ENCODE peak calls at places on chromosomes 4 and X, in six cellular contexts. One of them, this sample, is unnamed.

GRCh38 chrX:53287493-53288138 is 6.2 kb upstream of the IQSEC2 start:
- DNase-seq in H1: no peak
- DNase-seq in IMR-90: peak
- DNase-seq in neuronal stem cell: no peak
- DNase-seq in mesenchymal stem cell: peak
- DNase-seq in H9: no peak
- DNase-seq in this sample: no peak

GRCh38 chrX:152635941-152636340 is 1.8 kb upstream of the GABRQ start:
- DNase-seq in H1: no peak
- DNase-seq in IMR-90: peak
- DNase-seq in neuronal stem cell: peak
- DNase-seq in mesenchymal stem cell: peak
- DNase-seq in H9: peak
- DNase-seq in this sample: peak

GRCh38 chr4:14824189-14824588 is 178.1 kb upstream of the CPEB2 start:
- DNase-seq in H1: no peak
- DNase-seq in IMR-90: no peak
- DNase-seq in neuronal stem cell: no peak
- DNase-seq in mesenchymal stem cell: no peak
- DNase-seq in H9: no peak
- DNase-seq in this sample: no peak

GRCh38 chr4:138919094-138919936 is 96.3 kb upstream of the NOCT start:
- DNase-seq in H1: no peak
- DNase-seq in IMR-90: peak
- DNase-seq in neuronal stem cell: peak
- DNase-seq in mesenchymal stem cell: peak
- DNase-seq in H9: peak
- DNase-seq in this sample: peak

GRCh38 chrX:153818571-153819397 is 11.6 kb downstream of the PDZD4 start:
- DNase-seq in H1: no peak
- DNase-seq in IMR-90: no peak
- DNase-seq in neuronal stem cell: peak
- DNase-seq in mesenchymal stem cell: peak
- DNase-seq in H9: no peak
- DNase-seq in this sample: no peak

GRCh38 chrX:125289209-125289608 is 30.5 kb upstream of the TEX13C start:
- DNase-seq in H1: no peak
- DNase-seq in IMR-90: peak
- DNase-seq in neuronal stem cell: no peak
- DNase-seq in mesenchymal stem cell: no peak
- DNase-seq in H9: no peak
- DNase-seq in this sample: no peak

GRCh38 chrX:105758784-105759183 is 63.6 kb upstream of the NRK start:
- DNase-seq in H1: no peak
- DNase-seq in IMR-90: no peak
- DNase-seq in neuronal stem cell: no peak
- DNase-seq in mesenchymal stem cell: peak
- DNase-seq in H9: no peak
- DNase-seq in this sample: peak

GRCh38 chrX:32749075-32749474 is 462.3 kb downstream of the DMD start:
- DNase-seq in H1: no peak
- DNase-seq in IMR-90: no peak
- DNase-seq in neuronal stem cell: no peak
- DNase-seq in mesenchymal stem cell: no peak
- DNase-seq in H9: no peak
- DNase-seq in this sample: no peak

GRCh38 chr4:118964891-118965411 is 76.3 kb downstream of the SYNPO2 start:
- DNase-seq in H1: no peak
- DNase-seq in IMR-90: peak
- DNase-seq in neuronal stem cell: no peak
- DNase-seq in mesenchymal stem cell: peak
- DNase-seq in H9: no peak
- DNase-seq in this sample: no peak

GRCh38 chrX:19272452-19272851 is 71.3 kb upstream of the PDHA1 start:
- DNase-seq in H1: no peak
- DNase-seq in IMR-90: peak
- DNase-seq in neuronal stem cell: no peak
- DNase-seq in mesenchymal stem cell: peak
- DNase-seq in H9: no peak
- DNase-seq in this sample: no peak

GRCh38 chr4:57044996-57045395 is 65.2 kb downstream of the IGFBP7 start:
- DNase-seq in H1: no peak
- DNase-seq in IMR-90: peak
- DNase-seq in neuronal stem cell: no peak
- DNase-seq in mesenchymal stem cell: peak
- DNase-seq in H9: no peak
- DNase-seq in this sample: no peak

GRCh38 chr4:52912608-52913007 is 50.5 kb downstream of the RASL11B start:
- DNase-seq in H1: no peak
- DNase-seq in IMR-90: peak
- DNase-seq in neuronal stem cell: no peak
- DNase-seq in mesenchymal stem cell: peak
- DNase-seq in H9: no peak
- DNase-seq in this sample: no peak

GRCh38 chr4:52915131-52915645 is 53.1 kb downstream of the RASL11B start:
- DNase-seq in H1: no peak
- DNase-seq in IMR-90: peak
- DNase-seq in neuronal stem cell: no peak
- DNase-seq in mesenchymal stem cell: no peak
- DNase-seq in H9: no peak
- DNase-seq in this sample: no peak

GRCh38 chr4:52915730-52916129 is 53.6 kb downstream of the RASL11B start:
- DNase-seq in H1: no peak
- DNase-seq in IMR-90: no peak
- DNase-seq in neuronal stem cell: no peak
- DNase-seq in mesenchymal stem cell: no peak
- DNase-seq in H9: no peak
- DNase-seq in this sample: peak

GRCh38 chr4:52911684-52912294 is 49.7 kb downstream of the RASL11B start:
- DNase-seq in H1: peak
- DNase-seq in IMR-90: peak
- DNase-seq in neuronal stem cell: peak
- DNase-seq in mesenchymal stem cell: peak
- DNase-seq in H9: peak
- DNase-seq in this sample: peak

DNA sequence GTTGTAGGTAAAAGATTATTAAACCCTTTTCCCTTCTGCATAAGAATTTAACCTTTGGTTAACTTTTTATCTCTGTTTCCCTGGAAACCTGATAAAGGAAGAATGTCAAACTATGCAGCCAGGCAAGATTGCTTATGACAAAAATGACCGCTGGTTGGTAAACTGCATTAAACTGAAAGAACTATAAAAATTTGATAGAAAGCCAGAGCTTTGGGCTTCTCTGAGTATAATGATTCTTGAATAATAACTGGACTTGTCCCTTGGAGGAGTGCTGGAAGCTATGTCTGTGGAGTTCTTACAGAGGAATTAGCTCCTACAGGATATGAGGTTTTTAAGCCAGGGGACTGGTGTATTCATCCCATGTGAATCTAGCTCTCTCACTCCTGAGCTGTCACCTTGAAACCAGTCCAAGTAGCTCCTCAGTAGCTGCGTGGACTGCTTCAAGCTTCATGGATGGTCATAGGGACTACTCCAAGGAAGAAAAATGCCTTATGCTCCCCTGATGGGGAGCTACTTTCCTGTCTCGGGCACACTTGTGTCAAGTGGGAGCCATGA is 52.0 kb downstream of the RASL11B start:
- DNase-seq in H1: no peak
- DNase-seq in IMR-90: peak
- DNase-seq in neuronal stem cell: no peak
- DNase-seq in mesenchymal stem cell: peak
- DNase-seq in H9: no peak
- DNase-seq in this sample: peak
- H3K18ac ChIP-seq in H1: no peak
- H3K18ac ChIP-seq in IMR-90: peak
- H3K18ac ChIP-seq in neuronal stem cell: no peak
- H3K18ac ChIP-seq in mesenchymal stem cell: no peak
- H3K18ac ChIP-seq in H9: no peak
- H3K18ac ChIP-seq in this sample: no peak

GRCh38 chr4:47128991-47129390 is 97.6 kb downstream of the GABRB1 start:
- DNase-seq in H1: no peak
- DNase-seq in IMR-90: no peak
- DNase-seq in neuronal stem cell: no peak
- DNase-seq in mesenchymal stem cell: no peak
- DNase-seq in H9: no peak
- DNase-seq in this sample: no peak
- H2AFZ ChIP-seq in H1: no peak
- H2AFZ ChIP-seq in IMR-90: no peak
- H2AFZ ChIP-seq in neuronal stem cell: no peak
- H2AFZ ChIP-seq in mesenchymal stem cell: no peak
- H2AFZ ChIP-seq in H9: no peak
- H2AFZ ChIP-seq in this sample: no peak

DNA sequence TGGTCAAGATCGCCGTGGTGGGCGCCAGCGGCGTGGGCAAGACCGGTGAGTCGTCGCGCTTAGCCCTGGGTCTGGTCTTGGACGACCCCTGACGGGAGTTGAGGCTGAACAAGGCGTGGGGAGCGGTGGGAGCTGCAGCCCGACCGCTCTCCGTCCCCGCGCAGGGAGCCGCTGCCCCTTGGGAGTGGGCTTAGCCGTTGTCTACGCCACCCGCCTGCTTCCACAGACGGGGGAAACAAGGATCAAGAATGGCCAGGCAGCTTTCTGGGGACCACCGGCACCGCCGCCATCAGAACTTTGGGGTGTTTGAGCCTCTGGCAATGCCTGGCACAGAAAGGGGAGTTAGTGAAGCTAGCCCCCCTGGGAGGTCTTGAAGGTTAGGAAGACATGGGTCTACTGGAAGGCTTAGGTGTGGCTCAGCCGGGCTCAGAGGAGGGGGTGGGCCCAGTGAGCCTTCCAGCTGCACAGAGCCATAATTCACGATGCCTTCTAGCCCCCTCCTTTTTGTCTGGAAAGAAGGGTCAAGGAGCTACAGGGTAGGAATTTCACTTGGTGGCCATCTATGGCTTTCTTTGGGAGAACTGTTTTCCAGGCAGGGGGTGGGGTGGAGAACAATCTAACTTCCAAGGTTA is 604 bp downstream of the RASL11B start:
- DNase-seq in H1: no peak
- DNase-seq in IMR-90: no peak
- DNase-seq in neuronal stem cell: no peak
- DNase-seq in mesenchymal stem cell: no peak
- DNase-seq in H9: no peak
- DNase-seq in this sample: no peak
- H3K23ac ChIP-seq in H1: no peak
- H3K23ac ChIP-seq in IMR-90: peak
- H3K23ac ChIP-seq in neuronal stem cell: peak
- H3K23ac ChIP-seq in mesenchymal stem cell: no peak
- H3K23ac ChIP-seq in H9: no peak
- H3K23ac ChIP-seq in this sample: peak

DNA sequence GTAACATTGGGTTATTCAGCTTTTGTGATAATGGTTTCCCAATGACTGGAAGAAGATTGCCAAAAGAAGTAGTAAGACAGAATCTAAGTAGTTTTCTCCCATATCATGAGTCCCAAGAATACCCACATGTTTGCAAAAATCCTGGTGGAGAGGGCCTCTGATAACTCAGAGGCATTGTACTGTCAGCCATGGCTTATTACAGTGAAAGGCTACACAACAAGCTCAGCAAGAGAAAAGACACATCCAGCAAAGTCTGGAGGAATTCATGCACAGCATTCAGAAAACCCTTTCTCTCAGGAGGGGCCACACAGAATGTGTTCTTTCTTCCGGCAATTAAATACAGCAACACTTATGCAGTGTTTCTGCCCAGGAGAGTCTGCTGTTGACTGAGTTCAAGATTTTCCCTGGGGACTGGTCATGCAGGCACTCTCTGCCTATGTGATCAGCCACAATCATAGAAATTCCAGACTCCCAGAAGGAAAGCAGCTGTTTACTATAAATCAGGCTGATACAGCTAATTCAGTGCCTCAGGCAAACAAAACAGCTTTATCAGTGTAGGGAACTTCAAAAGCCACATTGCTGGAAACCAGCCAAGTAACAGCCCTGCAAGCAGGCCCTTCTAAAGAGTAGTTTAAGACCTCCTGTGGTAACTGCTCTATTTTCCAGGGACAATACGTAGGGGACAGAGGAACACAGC is 937.1 kb downstream of the CCSER1 start:
- DNase-seq in H1: no peak
- DNase-seq in IMR-90: no peak
- DNase-seq in neuronal stem cell: peak
- DNase-seq in mesenchymal stem cell: peak
- DNase-seq in H9: no peak
- DNase-seq in this sample: peak
- H3K18ac ChIP-seq in H1: peak
- H3K18ac ChIP-seq in IMR-90: no peak
- H3K18ac ChIP-seq in neuronal stem cell: no peak
- H3K18ac ChIP-seq in mesenchymal stem cell: no peak
- H3K18ac ChIP-seq in H9: no peak
- H3K18ac ChIP-seq in this sample: no peak

GRCh38 chrX:1210844-1211243 is 1.6 kb downstream of the CRLF2 start:
- DNase-seq in H1: no peak
- DNase-seq in IMR-90: no peak
- DNase-seq in neuronal stem cell: no peak
- DNase-seq in mesenchymal stem cell: no peak
- DNase-seq in H9: no peak
- DNase-seq in this sample: no peak
- H2AFZ ChIP-seq in H1: no peak
- H2AFZ ChIP-seq in IMR-90: no peak
- H2AFZ ChIP-seq in neuronal stem cell: no peak
- H2AFZ ChIP-seq in mesenchymal stem cell: no peak
- H2AFZ ChIP-seq in H9: no peak
- H2AFZ ChIP-seq in this sample: no peak

GRCh38 chr4:4762909-4763814 is 96.3 kb upstream of the MSX1 start:
- DNase-seq in H1: no peak
- DNase-seq in IMR-90: peak
- DNase-seq in neuronal stem cell: no peak
- DNase-seq in mesenchymal stem cell: peak
- DNase-seq in H9: peak
- DNase-seq in this sample: no peak
- H3K23ac ChIP-seq in H1: no peak
- H3K23ac ChIP-seq in IMR-90: no peak
- H3K23ac ChIP-seq in neuronal stem cell: no peak
- H3K23ac ChIP-seq in mesenchymal stem cell: no peak
- H3K23ac ChIP-seq in H9: no peak
- H3K23ac ChIP-seq in this sample: no peak

This sample was measured in trophoblast cell.